ENCODE peak calls at places on chromosome 15, in ten cellular contexts. Y is H1, L is prostate gland, N is K562, T is stomach, A is breast epithelium, H is esophagus muscularis mucosa, R is transverse colon, S is spleen, M is HCT116. I is an unnamed sample.

GRCh38 chr15:65217526-65218482 is 6.5 kb upstream of the CILP start:
- DNase-seq in L (no peak), N (peak; percentile 66), R (no peak), H (no peak), S (no peak), M (no peak), A (no peak), Y (no peak), T (no peak), I (no peak)

GRCh38 chr15:71189723-71190122 is 74.5 kb downstream of the THSD4 start:
- DNase-seq in N (peak; percentile 6), Y (no peak), L (no peak), A (no peak), S (no peak), H (peak; percentile 72), M (no peak), R (no peak), T (no peak), I (no peak)

GRCh38 chr15:70267306-70267705 is 169.6 kb upstream of the TLE3 start:
- DNase-seq in M (no peak), N (no peak), T (no peak), Y (no peak), R (no peak), L (no peak), A (no peak), S (peak; percentile 64), H (no peak), I (no peak)

GRCh38 chr15:85828869-85829268 is 34.1 kb upstream of the KLHL25 start:
- DNase-seq in H (no peak), M (no peak), R (no peak), Y (no peak), A (no peak), N (no peak), L (no peak), T (no peak), S (no peak), I (no peak)

GRCh38 chr15:25801586-25802284 is 61.4 kb downstream of the ATP10A start:
- DNase-seq in A (peak; percentile 56), M (no peak), Y (no peak), S (no peak), T (no peak), H (peak; percentile 84), L (no peak), R (no peak), N (no peak), I (no peak)

GRCh38 chr15:99295840-99296239 is 44.6 kb downstream of the LRRC28 start:
- DNase-seq in Y (no peak), S (no peak), A (no peak), L (no peak), M (no peak), H (no peak), N (no peak), R (no peak), T (no peak), I (no peak)

GRCh38 chr15:93610944-93611343 is 521.9 kb upstream of the RGMA start:
- DNase-seq in N (no peak), H (no peak), S (no peak), M (no peak), Y (no peak), A (no peak), R (no peak), T (no peak), L (no peak), I (no peak)

GRCh38 chr15:69590932-69591524 is 138.4 kb downstream of the RPLP1 start:
- DNase-seq in R (no peak), S (no peak), A (no peak), L (no peak), T (no peak), M (no peak), H (no peak), Y (no peak), N (no peak), I (no peak)

GRCh38 chr15:79172032-79172481 is 81.5 kb upstream of the RASGRF1 start:
- DNase-seq in T (no peak), L (no peak), H (no peak), S (no peak), R (no peak), M (no peak), N (peak; percentile 35), Y (no peak), A (no peak), I (peak; percentile 26)

GRCh38 chr15:98896802-98897732 is 110.5 kb downstream of the PGPEP1L start:
- DNase-seq in R (no peak), Y (no peak), M (peak; percentile 77), A (no peak), T (no peak), S (no peak), L (peak; percentile 52), H (no peak), N (peak; percentile 27), I (no peak)

GRCh38 chr15:50837256-50837770 is 71.2 kb upstream of the AP4E1 start:
- DNase-seq in A (no peak), Y (no peak), M (no peak), L (no peak), S (no peak), H (no peak), N (no peak), T (no peak), R (no peak), I (no peak)

GRCh38 chr15:51681303-51681963 is at the start of gene SCG3:
- DNase-seq in S (peak; percentile 87), A (no peak), L (peak; percentile 50), M (peak; percentile 10), Y (peak; percentile 94), N (peak; percentile 97), R (peak; percentile 76), T (peak; percentile 81), H (no peak), I (peak; percentile 70)

GRCh38 chr15:70795311-70795665 is 31.9 kb upstream of the UACA start:
- DNase-seq in L (no peak), H (no peak), S (no peak), T (no peak), R (no peak), N (no peak), A (no peak), Y (no peak), M (peak; percentile 54), I (no peak)

GRCh38 chr15:84797801-84798200 is 19.4 kb upstream of the ALPK3 start:
- DNase-seq in Y (no peak), L (no peak), N (no peak), T (no peak), M (no peak), S (no peak), R (no peak), H (no peak), A (no peak), I (no peak)

GRCh38 chr15:65069179-65069578 is 1.4 kb upstream of the RASL12 start:
- DNase-seq in S (no peak), N (no peak), Y (no peak), A (no peak), L (no peak), R (peak; percentile 50), T (no peak), M (no peak), H (no peak), I (no peak)

DNA sequence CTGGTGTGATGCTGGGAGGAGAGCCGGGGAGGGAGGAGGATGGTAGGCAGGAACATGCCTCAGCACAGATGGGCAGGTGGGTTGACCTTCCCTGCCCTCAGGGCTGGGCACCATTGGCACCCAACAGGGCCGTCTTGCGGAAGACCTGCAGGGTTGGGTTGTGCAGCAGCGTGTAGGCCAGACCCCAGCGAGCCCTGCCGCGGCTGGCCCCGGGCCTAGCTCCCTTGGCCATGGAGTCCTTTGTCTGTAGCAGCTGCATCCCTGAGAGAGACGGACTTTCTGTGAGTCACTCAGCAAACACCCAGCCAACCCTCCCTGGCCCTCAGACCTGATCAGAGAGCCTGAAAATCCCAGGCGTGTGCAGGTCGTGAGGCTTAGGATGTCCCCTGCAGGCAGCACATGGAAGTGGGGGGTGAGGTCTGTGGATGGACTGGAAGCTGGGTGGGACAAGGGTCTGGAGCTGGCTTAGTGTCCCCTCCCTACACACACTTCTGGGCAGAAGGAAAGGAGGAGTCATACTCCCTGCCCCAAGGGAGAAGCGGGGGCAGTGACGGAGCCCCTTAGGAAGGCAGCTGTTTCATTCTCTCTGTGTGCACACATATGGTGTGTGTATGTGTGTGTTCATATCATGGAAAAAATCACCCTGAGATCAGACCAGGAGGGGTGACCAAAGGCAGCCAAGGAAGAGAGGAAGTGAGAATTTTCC is 6.6 kb downstream of the ISLR start:
- DNase-seq in S (peak; percentile 73), L (no peak), A (no peak), M (no peak), N (no peak), R (no peak), H (no peak), Y (no peak), T (no peak), I (peak; percentile 61)
- TF ChIP-seq CTCF in S (no peak), L (no peak), A (no peak), M (no peak), N (no peak), R (no peak), H (no peak), Y (no peak), T (no peak), I (no peak)

GRCh38 chr15:88613074-88613944 is 7.8 kb upstream of the AEN start:
- DNase-seq in A (no peak), T (no peak), N (no peak), S (no peak), M (no peak), Y (peak; percentile 70), H (no peak), R (no peak), L (no peak), I (no peak)
- TF ChIP-seq POLR2AphosphoS5 in A (no peak), T (no peak), N (no peak), S (no peak), M (no peak), Y (no peak), H (no peak), R (no peak), L (no peak), I (no peak)

DNA sequence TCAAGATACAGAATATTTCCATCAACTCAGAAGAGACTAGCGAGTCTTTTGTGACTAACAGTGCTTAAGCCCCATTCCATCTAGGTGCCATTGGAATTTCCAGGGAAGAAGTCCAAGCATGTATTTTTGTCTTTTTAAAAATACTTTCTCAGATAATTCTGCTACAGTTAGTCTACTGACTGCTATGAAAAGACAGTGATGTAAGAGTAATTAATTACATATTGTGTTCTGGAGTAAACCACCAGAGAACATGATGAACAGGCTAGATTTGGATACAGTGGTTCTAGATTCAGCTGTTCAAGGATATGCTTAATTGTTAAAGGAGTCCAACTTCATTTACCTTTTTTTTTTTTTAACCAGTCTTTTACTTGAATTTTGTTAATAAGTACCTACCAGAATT is 34.8 kb upstream of the PAK6 start:
- DNase-seq in H (no peak), L (no peak), Y (no peak), N (no peak), T (no peak), R (no peak), S (no peak), A (no peak), M (no peak), I (no peak)
- TF ChIP-seq POLR2A in H (no peak), L (no peak), Y (no peak), N (no peak), T (no peak), R (no peak), S (no peak), A (no peak), M (no peak), I (no peak)

DNA sequence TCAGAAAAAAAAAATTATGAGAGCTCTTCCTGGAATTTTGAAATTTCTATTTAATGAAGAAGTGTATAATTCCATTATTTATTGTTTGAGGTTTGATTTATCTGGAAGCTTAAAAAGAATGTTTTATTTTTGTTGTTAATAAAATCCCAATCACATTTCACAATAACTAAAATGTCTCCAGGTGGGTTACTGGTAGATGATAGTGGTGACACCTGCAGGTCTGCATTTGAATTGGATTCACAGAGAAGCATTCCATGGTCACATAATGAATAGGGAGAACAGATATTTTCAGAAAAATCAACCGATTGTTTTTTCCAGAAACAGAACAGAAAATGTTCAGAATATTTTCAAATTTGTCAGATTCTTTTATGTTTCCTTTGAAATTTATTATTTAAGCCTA is 48.3 kb downstream of the ASB7 start:
- DNase-seq in L (no peak), H (no peak), S (no peak), M (no peak), N (no peak), R (no peak), Y (no peak), T (no peak), A (no peak), I (no peak)
- TF ChIP-seq CTCF in L (peak; percentile 11), H (no peak), S (no peak), M (peak; percentile 61), N (no peak), R (peak; percentile 17), Y (no peak), T (no peak), A (no peak), I (no peak)